ENCODE peak calls at places on chromosomes 2 and 18, in ten cellular contexts. V, J, G, K, R, F, X, P, I and T are unnamed samples.
A peak's percentile ranks its signal among the peaks of the same experiment; 100 is the strongest.

GRCh38 chr18:36314098-36314497 is 16.6 kb downstream of the FHOD3 start:
- DNase-seq in V (no peak), J (no peak), G (no peak), K (no peak), R (no peak), F (no peak), X (no peak), P (no peak), I (no peak), T (no peak)

GRCh38 chr2:235627682-235628081 is 133.8 kb downstream of the AGAP1 start:
- DNase-seq in V (no peak), J (no peak), G (no peak), K (no peak), R (no peak), F (no peak), X (no peak), P (no peak), I (no peak), T (no peak)

GRCh38 chr2:73987109-73987947 is 2.6 kb downstream of the TET3 start:
- DNase-seq in V (peak; percentile 60), J (peak; percentile 76), G (no peak), K (no peak), R (no peak), F (no peak), X (no peak), P (no peak), I (peak; percentile 62), T (no peak)

GRCh38 chr2:73697606-73698005 is 39.5 kb downstream of the TPRKB start:
- DNase-seq in V (no peak), J (no peak), G (no peak), K (no peak), R (no peak), F (no peak), X (no peak), P (no peak), I (no peak), T (no peak)

GRCh38 chr2:128466377-128467175 is 147.9 kb upstream of the HS6ST1 start:
- DNase-seq in V (peak; percentile 32), J (no peak), G (no peak), K (no peak), R (no peak), F (no peak), X (no peak), P (no peak), I (no peak), T (no peak)

GRCh38 chr2:181468857-181469256 is 11.7 kb downstream of the ITGA4 start:
- DNase-seq in V (no peak), J (no peak), G (no peak), K (no peak), R (no peak), F (no peak), X (no peak), P (no peak), I (no peak), T (no peak)

GRCh38 chr2:54665436-54665856 is 58.0 kb upstream of the EML6 start:
- DNase-seq in V (peak; percentile 64), J (no peak), G (peak; percentile 11), K (peak; percentile 83), R (no peak), F (peak; percentile 32), X (peak; percentile 14), P (no peak), I (no peak), T (no peak)

GRCh38 chr18:58054041-58054733 is 10.2 kb downstream of the NEDD4L start:
- DNase-seq in V (no peak), J (no peak), G (no peak), K (no peak), R (no peak), F (no peak), X (no peak), P (no peak), I (no peak), T (no peak)

GRCh38 chr2:32864337-32864736 is 82.4 kb upstream of the LTBP1 start:
- DNase-seq in V (no peak), J (no peak), G (no peak), K (no peak), R (no peak), F (no peak), X (no peak), P (no peak), I (no peak), T (peak; percentile 36)

GRCh38 chr2:191041418-191042161 is 27.6 kb upstream of the STAT1 start:
- DNase-seq in V (no peak), J (peak; percentile 38), G (no peak), K (peak; percentile 63), R (no peak), F (peak; percentile 63), X (no peak), P (no peak), I (no peak), T (no peak)

GRCh38 chr2:14577843-14578242 is 54.7 kb upstream of the LRATD1 start:
- DNase-seq in V (no peak), J (no peak), G (no peak), K (no peak), R (no peak), F (no peak), X (no peak), P (no peak), I (no peak), T (no peak)

GRCh38 chr18:500230-500555 is 308 bp downstream of the COLEC12 start:
- DNase-seq in V (peak; percentile 54), J (no peak), G (no peak), K (no peak), R (no peak), F (no peak), X (no peak), P (no peak), I (no peak), T (no peak)

GRCh38 chr2:715847-716573 is 38.8 kb upstream of the TMEM18 start:
- DNase-seq in V (no peak), J (no peak), G (no peak), K (peak; percentile 48), R (no peak), F (peak; percentile 7), X (no peak), P (no peak), I (no peak), T (no peak)

GRCh38 chr18:62452280-62452824 is 70.5 kb upstream of the ZCCHC2 start:
- DNase-seq in V (no peak), J (no peak), G (no peak), K (no peak), R (no peak), F (no peak), X (no peak), P (no peak), I (no peak), T (no peak)

GRCh38 chr2:239441261-239441701 is 40.5 kb upstream of the HDAC4 start:
- DNase-seq in V (peak; percentile 49), J (no peak), G (peak; percentile 6), K (no peak), R (no peak), F (no peak), X (no peak), P (no peak), I (no peak), T (no peak)

GRCh38 chr2:153858250-153858649 is 13.5 kb upstream of the GALNT13 start:
- DNase-seq in V (no peak), J (no peak), G (no peak), K (no peak), R (no peak), F (no peak), X (no peak), P (no peak), I (no peak), T (no peak)

GRCh38 chr2:102424754-102425153 is 1.8 kb downstream of the IL18RAP start:
- DNase-seq in V (no peak), J (no peak), G (no peak), K (no peak), R (no peak), F (no peak), X (no peak), P (no peak), I (no peak), T (no peak)

GRCh38 chr2:220533485-220533884 is 906.1 kb downstream of the SLC4A3 start:
- DNase-seq in V (peak; percentile 49), J (no peak), G (no peak), K (peak; percentile 52), R (no peak), F (peak; percentile 21), X (no peak), P (no peak), I (no peak), T (peak; percentile 38)

GRCh38 chr2:57884281-57884680 is 162.3 kb upstream of the VRK2 start:
- DNase-seq in V (no peak), J (no peak), G (no peak), K (no peak), R (no peak), F (no peak), X (no peak), P (no peak), I (no peak), T (no peak)